ENCODE peak calls at places on chromosomes 4 and X, in nine cellular contexts. One of them, this sample, is unnamed.
A peak's percentile ranks its signal among the peaks of the same experiment; 100 is the strongest.

GRCh38 chr4:123587983-123588494 is 191.4 kb downstream of the SPRY1 start:
- DNase-seq in GM23338: no peak
- DNase-seq in PC-3: peak; percentile 94
- DNase-seq in foreskin fibroblast: peak; percentile 90
- DNase-seq in left ventricle myocardium inferior: no peak
- DNase-seq in CD4-positive, alpha-beta T cell: no peak
- DNase-seq in colonic mucosa: peak; percentile 86
- DNase-seq in tibial nerve: no peak
- DNase-seq in WTC11: no peak
- DNase-seq in this sample: no peak

GRCh38 chrX:9708923-9709553 is 56.6 kb downstream of the GPR143 start:
- DNase-seq in GM23338: peak; percentile 73
- DNase-seq in PC-3: peak; percentile 76
- DNase-seq in foreskin fibroblast: peak; percentile 41
- DNase-seq in left ventricle myocardium inferior: peak; percentile 64
- DNase-seq in CD4-positive, alpha-beta T cell: peak; percentile 64
- DNase-seq in colonic mucosa: peak; percentile 78
- DNase-seq in tibial nerve: peak; percentile 30
- DNase-seq in WTC11: peak; percentile 73
- DNase-seq in this sample: peak; percentile 76

GRCh38 chr4:148998719-148999118 is 556.5 kb upstream of the NR3C2 start:
- DNase-seq in GM23338: peak; percentile 75
- DNase-seq in PC-3: peak; percentile 50
- DNase-seq in foreskin fibroblast: no peak
- DNase-seq in left ventricle myocardium inferior: no peak
- DNase-seq in CD4-positive, alpha-beta T cell: no peak
- DNase-seq in colonic mucosa: no peak
- DNase-seq in tibial nerve: no peak
- DNase-seq in WTC11: peak; percentile 52
- DNase-seq in this sample: no peak

GRCh38 chrX:10630320-10630719 is 9.9 kb upstream of the MID1 start:
- DNase-seq in GM23338: no peak
- DNase-seq in PC-3: no peak
- DNase-seq in foreskin fibroblast: no peak
- DNase-seq in left ventricle myocardium inferior: no peak
- DNase-seq in CD4-positive, alpha-beta T cell: no peak
- DNase-seq in colonic mucosa: no peak
- DNase-seq in tibial nerve: no peak
- DNase-seq in WTC11: no peak
- DNase-seq in this sample: no peak

GRCh38 chr4:174080361-174080760 is 203.1 kb downstream of the FBXO8 start:
- DNase-seq in GM23338: no peak
- DNase-seq in PC-3: no peak
- DNase-seq in foreskin fibroblast: peak; percentile 26
- DNase-seq in left ventricle myocardium inferior: no peak
- DNase-seq in CD4-positive, alpha-beta T cell: no peak
- DNase-seq in colonic mucosa: no peak
- DNase-seq in tibial nerve: no peak
- DNase-seq in WTC11: no peak
- DNase-seq in this sample: no peak

GRCh38 chrX:126167560-126167959 is 1.5 kb upstream of the DCAF12L2 start:
- DNase-seq in GM23338: no peak
- DNase-seq in PC-3: no peak
- DNase-seq in foreskin fibroblast: no peak
- DNase-seq in left ventricle myocardium inferior: no peak
- DNase-seq in CD4-positive, alpha-beta T cell: no peak
- DNase-seq in colonic mucosa: no peak
- DNase-seq in tibial nerve: no peak
- DNase-seq in WTC11: no peak
- DNase-seq in this sample: no peak

GRCh38 chr4:76198411-76199237 is 15.0 kb downstream of the SCARB2 start:
- DNase-seq in GM23338: peak; percentile 34
- DNase-seq in PC-3: peak; percentile 46
- DNase-seq in foreskin fibroblast: peak; percentile 84
- DNase-seq in left ventricle myocardium inferior: peak; percentile 46
- DNase-seq in CD4-positive, alpha-beta T cell: no peak
- DNase-seq in colonic mucosa: peak; percentile 86
- DNase-seq in tibial nerve: peak; percentile 79
- DNase-seq in WTC11: no peak
- DNase-seq in this sample: peak; percentile 61

GRCh38 chr4:184352891-184353290 is 121.5 kb downstream of the IRF2 start:
- DNase-seq in GM23338: no peak
- DNase-seq in PC-3: no peak
- DNase-seq in foreskin fibroblast: no peak
- DNase-seq in left ventricle myocardium inferior: no peak
- DNase-seq in CD4-positive, alpha-beta T cell: no peak
- DNase-seq in colonic mucosa: no peak
- DNase-seq in tibial nerve: no peak
- DNase-seq in WTC11: no peak
- DNase-seq in this sample: no peak

GRCh38 chr4:10639664-10640063 is 44.9 kb downstream of the CLNK start:
- DNase-seq in GM23338: no peak
- DNase-seq in PC-3: no peak
- DNase-seq in foreskin fibroblast: no peak
- DNase-seq in left ventricle myocardium inferior: no peak
- DNase-seq in CD4-positive, alpha-beta T cell: no peak
- DNase-seq in colonic mucosa: no peak
- DNase-seq in tibial nerve: no peak
- DNase-seq in WTC11: no peak
- DNase-seq in this sample: no peak

GRCh38 chrX:110284159-110284558 is 33.7 kb downstream of the AMMECR1 start:
- DNase-seq in GM23338: no peak
- DNase-seq in PC-3: peak; percentile 83
- DNase-seq in foreskin fibroblast: peak; percentile 58
- DNase-seq in left ventricle myocardium inferior: no peak
- DNase-seq in CD4-positive, alpha-beta T cell: no peak
- DNase-seq in colonic mucosa: no peak
- DNase-seq in tibial nerve: no peak
- DNase-seq in WTC11: no peak
- DNase-seq in this sample: no peak

GRCh38 chr4:38062088-38062893 is 102.1 kb downstream of the PTTG2 start:
- DNase-seq in GM23338: peak; percentile 88
- DNase-seq in PC-3: peak; percentile 73
- DNase-seq in foreskin fibroblast: peak; percentile 62
- DNase-seq in left ventricle myocardium inferior: peak; percentile 80
- DNase-seq in CD4-positive, alpha-beta T cell: peak; percentile 54
- DNase-seq in colonic mucosa: peak; percentile 90
- DNase-seq in tibial nerve: peak; percentile 89
- DNase-seq in WTC11: peak; percentile 77
- DNase-seq in this sample: peak; percentile 69
- TF ChIP-seq CTCF in GM23338: peak; percentile 93
- TF ChIP-seq CTCF in PC-3: peak; percentile 79
- TF ChIP-seq CTCF in foreskin fibroblast: peak; percentile 63
- TF ChIP-seq CTCF in left ventricle myocardium inferior: peak; percentile 92
- TF ChIP-seq CTCF in CD4-positive, alpha-beta T cell: peak; percentile 95
- TF ChIP-seq CTCF in colonic mucosa: peak; percentile 83
- TF ChIP-seq CTCF in tibial nerve: peak; percentile 83
- TF ChIP-seq CTCF in WTC11: peak; percentile 80
- TF ChIP-seq CTCF in this sample: peak; percentile 67

GRCh38 chrX:154525606-154526490 is 9.8 kb upstream of the FAM3A start:
- DNase-seq in GM23338: no peak
- DNase-seq in PC-3: peak; percentile 57
- DNase-seq in foreskin fibroblast: no peak
- DNase-seq in left ventricle myocardium inferior: no peak
- DNase-seq in CD4-positive, alpha-beta T cell: no peak
- DNase-seq in colonic mucosa: no peak
- DNase-seq in tibial nerve: no peak
- DNase-seq in WTC11: no peak
- DNase-seq in this sample: no peak
- TF ChIP-seq CTCF in GM23338: no peak
- TF ChIP-seq CTCF in PC-3: no peak
- TF ChIP-seq CTCF in foreskin fibroblast: no peak
- TF ChIP-seq CTCF in left ventricle myocardium inferior: no peak
- TF ChIP-seq CTCF in CD4-positive, alpha-beta T cell: no peak
- TF ChIP-seq CTCF in colonic mucosa: no peak
- TF ChIP-seq CTCF in tibial nerve: no peak
- TF ChIP-seq CTCF in WTC11: no peak
- TF ChIP-seq CTCF in this sample: no peak

DNA sequence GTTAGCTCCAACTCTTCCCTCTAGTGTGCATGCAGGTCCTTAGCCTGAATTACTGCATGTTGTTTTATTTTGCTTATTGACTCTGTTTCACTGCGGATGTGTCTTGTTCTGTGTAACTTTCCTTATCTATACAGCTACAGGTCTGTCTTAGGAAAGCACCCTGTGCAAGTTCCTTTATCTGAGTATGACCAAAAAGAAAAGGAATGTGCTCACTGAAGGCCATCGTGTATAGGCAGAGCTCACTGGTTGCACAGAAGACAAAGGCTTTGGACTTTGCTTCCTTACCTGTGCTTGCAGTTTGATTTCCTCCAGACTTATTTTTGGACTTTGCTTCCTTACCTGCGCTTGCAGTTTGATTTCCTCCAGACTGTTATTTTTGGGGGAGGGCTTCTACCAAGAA is 25.2 kb upstream of the UGT2B11 start:
- DNase-seq in GM23338: no peak
- DNase-seq in PC-3: no peak
- DNase-seq in foreskin fibroblast: no peak
- DNase-seq in left ventricle myocardium inferior: no peak
- DNase-seq in CD4-positive, alpha-beta T cell: no peak
- DNase-seq in colonic mucosa: peak; percentile 34
- DNase-seq in tibial nerve: no peak
- DNase-seq in WTC11: no peak
- DNase-seq in this sample: no peak
- TF ChIP-seq CTCF in GM23338: no peak
- TF ChIP-seq CTCF in PC-3: no peak
- TF ChIP-seq CTCF in foreskin fibroblast: no peak
- TF ChIP-seq CTCF in left ventricle myocardium inferior: no peak
- TF ChIP-seq CTCF in CD4-positive, alpha-beta T cell: no peak
- TF ChIP-seq CTCF in colonic mucosa: no peak
- TF ChIP-seq CTCF in tibial nerve: no peak
- TF ChIP-seq CTCF in WTC11: no peak
- TF ChIP-seq CTCF in this sample: no peak

GRCh38 chr4:181301735-181302380 is 941.3 kb upstream of the TENM3 start:
- DNase-seq in GM23338: peak; percentile 83
- DNase-seq in PC-3: peak; percentile 33
- DNase-seq in foreskin fibroblast: no peak
- DNase-seq in left ventricle myocardium inferior: peak; percentile 20
- DNase-seq in CD4-positive, alpha-beta T cell: no peak
- DNase-seq in colonic mucosa: peak; percentile 44
- DNase-seq in tibial nerve: no peak
- DNase-seq in WTC11: peak; percentile 75
- DNase-seq in this sample: no peak
- TF ChIP-seq CTCF in GM23338: peak; percentile 83
- TF ChIP-seq CTCF in PC-3: peak; percentile 60
- TF ChIP-seq CTCF in foreskin fibroblast: peak; percentile 69
- TF ChIP-seq CTCF in left ventricle myocardium inferior: peak; percentile 52
- TF ChIP-seq CTCF in CD4-positive, alpha-beta T cell: no peak
- TF ChIP-seq CTCF in colonic mucosa: peak; percentile 45
- TF ChIP-seq CTCF in tibial nerve: peak; percentile 21
- TF ChIP-seq CTCF in WTC11: peak; percentile 80
- TF ChIP-seq CTCF in this sample: peak; percentile 52

GRCh38 chr4:110010797-110011196 is 98.1 kb downstream of the EGF start:
- DNase-seq in GM23338: no peak
- DNase-seq in PC-3: no peak
- DNase-seq in foreskin fibroblast: no peak
- DNase-seq in left ventricle myocardium inferior: no peak
- DNase-seq in CD4-positive, alpha-beta T cell: no peak
- DNase-seq in colonic mucosa: no peak
- DNase-seq in tibial nerve: no peak
- DNase-seq in WTC11: no peak
- DNase-seq in this sample: no peak
- TF ChIP-seq CTCF in GM23338: no peak
- TF ChIP-seq CTCF in PC-3: no peak
- TF ChIP-seq CTCF in foreskin fibroblast: no peak
- TF ChIP-seq CTCF in left ventricle myocardium inferior: no peak
- TF ChIP-seq CTCF in CD4-positive, alpha-beta T cell: no peak
- TF ChIP-seq CTCF in colonic mucosa: no peak
- TF ChIP-seq CTCF in tibial nerve: no peak
- TF ChIP-seq CTCF in WTC11: no peak
- TF ChIP-seq CTCF in this sample: no peak

DNA sequence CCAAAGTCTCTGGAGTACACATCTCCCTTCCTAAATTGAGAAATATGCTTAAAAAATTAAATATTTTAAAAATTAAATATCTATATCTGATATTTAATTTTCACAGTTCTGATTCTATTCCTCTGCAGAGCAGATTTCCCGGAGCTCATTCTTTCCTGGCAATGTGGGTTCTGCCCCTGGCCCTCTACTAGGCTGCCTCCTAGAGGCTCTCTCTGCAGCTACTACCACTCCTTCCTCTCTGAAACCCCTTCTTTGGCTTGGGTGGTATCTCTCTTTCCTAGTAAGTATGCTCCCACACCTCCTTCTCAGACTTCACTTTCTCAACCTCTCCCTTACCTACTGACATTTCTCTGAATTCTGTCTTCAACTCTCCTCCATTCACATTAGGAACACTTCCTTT is 45.3 kb downstream of the RPGR start:
- DNase-seq in GM23338: peak; percentile 30
- DNase-seq in PC-3: peak; percentile 7
- DNase-seq in foreskin fibroblast: no peak
- DNase-seq in left ventricle myocardium inferior: peak; percentile 15
- DNase-seq in CD4-positive, alpha-beta T cell: no peak
- DNase-seq in colonic mucosa: no peak
- DNase-seq in tibial nerve: no peak
- DNase-seq in WTC11: peak; percentile 8
- DNase-seq in this sample: no peak
- TF ChIP-seq CTCF in GM23338: peak; percentile 20
- TF ChIP-seq CTCF in PC-3: peak; percentile 45
- TF ChIP-seq CTCF in foreskin fibroblast: peak; percentile 51
- TF ChIP-seq CTCF in left ventricle myocardium inferior: peak; percentile 59
- TF ChIP-seq CTCF in CD4-positive, alpha-beta T cell: no peak
- TF ChIP-seq CTCF in colonic mucosa: no peak
- TF ChIP-seq CTCF in tibial nerve: no peak
- TF ChIP-seq CTCF in WTC11: no peak
- TF ChIP-seq CTCF in this sample: peak; percentile 27